ENCODE peak calls at places on chromosomes 11 and 22, in five cellular contexts. I is psoas muscle; Z is activated effector memory CD4-positive, alpha-beta T cell treated with Interleukin-2 at 50 U/mL for 16 hours; V is heart left ventricle; M is SHP77. C is an unnamed sample.

GRCh38 chr11:118098996-118099837 is 12.5 kb upstream of the SMIM35 start:
- DNase-seq in I (no peak), V (no peak), Z (no peak), M (no peak), C (no peak)

GRCh38 chr11:126152586-126152985 is 58.9 kb downstream of the RPUSD4 start:
- DNase-seq in I (no peak), V (no peak), Z (no peak), M (no peak), C (no peak)

GRCh38 chr11:95419915-95420314 is 188.9 kb upstream of the SESN3 start:
- DNase-seq in I (no peak), V (no peak), M (no peak), Z (no peak), C (no peak)

GRCh38 chr22:36871669-36872081 is 10.9 kb downstream of the NCF4 start:
- DNase-seq in V (no peak), Z (no peak), M (no peak), I (no peak), C (no peak)

GRCh38 chr22:22442928-22443709 is 65.4 kb downstream of the ZNF280B start:
- DNase-seq in M (no peak), Z (no peak), I (no peak), V (no peak), C (no peak)

GRCh38 chr11:29272019-29272654 is 744.7 kb downstream of the KCNA4 start:
- DNase-seq in V (no peak), Z (no peak), I (no peak), M (no peak), C (no peak)

GRCh38 chr11:72578991-72579815 is 95.0 kb downstream of the PDE2A start:
- DNase-seq in Z (no peak), M (no peak), V (no peak), I (no peak), C (peak)

GRCh38 chr22:22940961-22941605 is 53.5 kb downstream of the IGLL5 start:
- DNase-seq in M (no peak), V (no peak), I (no peak), Z (no peak), C (no peak)

GRCh38 chr22:35446365-35446764 is 46.4 kb downstream of the MCM5 start:
- DNase-seq in M (no peak), I (no peak), V (no peak), Z (no peak), C (peak)

GRCh38 chr22:48846200-48846599 is 981.5 kb downstream of the BRD1 start:
- DNase-seq in M (no peak), I (no peak), V (no peak), Z (no peak), C (no peak)

GRCh38 chr11:38315151-38315550 is 1717.1 kb upstream of the RAG2 start:
- DNase-seq in V (no peak), I (no peak), M (no peak), Z (no peak), C (no peak)

GRCh38 chr11:102810943-102811528 is 13.1 kb upstream of the MMP1 start:
- DNase-seq in V (no peak), M (peak), I (no peak), Z (no peak), C (no peak)

GRCh38 chr11:12680246-12680939 is 6.2 kb downstream of the TEAD1 start:
- DNase-seq in I (peak), M (peak), V (peak), Z (no peak), C (peak)

GRCh38 chr11:19821412-19821875 is 108.8 kb downstream of the NAV2 start:
- DNase-seq in V (no peak), I (no peak), M (no peak), Z (no peak), C (no peak)

GRCh38 chr22:19808873-19809478 is 45.7 kb downstream of the GNB1L start:
- DNase-seq in V (peak), M (no peak), Z (no peak), I (no peak), C (peak)

GRCh38 chr11:109547356-109548027 is 125.5 kb downstream of the C11orf87 start:
- DNase-seq in Z (no peak), V (no peak), I (no peak), M (no peak), C (no peak)

GRCh38 chr11:8023831-8024555 is 36.9 kb downstream of the EIF3F start:
- DNase-seq in Z (no peak), V (no peak), M (no peak), I (no peak), C (no peak)

GRCh38 chr22:30643055-30643875 is 7.7 kb downstream of the SLC35E4 start:
- DNase-seq in Z (no peak), M (no peak), V (no peak), I (no peak), C (no peak)

GRCh38 chr22:49425356-49425755 is 402.3 kb downstream of the BRD1 start:
- DNase-seq in M (no peak), Z (no peak), V (no peak), I (no peak), C (no peak)

GRCh38 chr11:72680624-72681158 is 6.5 kb upstream of the PDE2A start:
- DNase-seq in I (no peak), M (no peak), V (no peak), Z (no peak), C (no peak)

GRCh38 chr11:44955019-44955738 is 4.5 kb upstream of the TP53I11 start:
- DNase-seq in I (peak), Z (no peak), V (peak), M (peak), C (peak)

GRCh38 chr11:83403990-83404389 is 117.8 kb upstream of the CCDC90B start:
- DNase-seq in Z (no peak), M (no peak), I (no peak), V (no peak), C (no peak)

GRCh38 chr22:49307071-49307830 is 520.4 kb downstream of the BRD1 start:
- DNase-seq in Z (no peak), I (no peak), M (no peak), V (peak), C (peak)

GRCh38 chr11:72321381-72321996 is 77.5 kb upstream of the PHOX2A start:
- DNase-seq in Z (no peak), I (no peak), V (no peak), M (no peak), C (no peak)

GRCh38 chr11:126115253-126115540 is 52.5 kb upstream of the CDON start:
- DNase-seq in Z (no peak), I (peak), M (peak), V (peak), C (peak)

GRCh38 chr22:45884201-45885067 is 92.5 kb downstream of the WNT7B start:
- DNase-seq in M (no peak), I (no peak), V (no peak), Z (no peak), C (no peak)

GRCh38 chr11:65499713-65500261 is 942 bp downstream of the MALAT1 start:
- DNase-seq in M (no peak), V (no peak), I (no peak), Z (no peak), C (no peak)